ENCODE peak calls at places on chromosome 2, in four cellular contexts. C is HEK293T, Q is HepG2, M is K562. L is an unnamed sample.

GRCh38 chr2:110925479-110925878 is 193.1 kb downstream of the ACOXL start:
- DNase-seq in M (no peak), Q (no peak), C (no peak), L (no peak)

GRCh38 chr2:149686136-149686535 is 98.6 kb upstream of the MMADHC start:
- DNase-seq in C (no peak), Q (no peak), M (no peak), L (no peak)

GRCh38 chr2:36733215-36733614 is 36.7 kb downstream of the VIT start:
- DNase-seq in Q (no peak), C (no peak), M (no peak), L (no peak)

GRCh38 chr2:236051803-236052202 is 116.4 kb downstream of the GBX2 start:
- DNase-seq in M (no peak), Q (no peak), C (no peak), L (no peak)

GRCh38 chr2:19048593-19049264 is 309.7 kb downstream of the OSR1 start:
- DNase-seq in C (no peak), M (no peak), Q (peak), L (no peak)

GRCh38 chr2:73925853-73926492 is 707 bp upstream of the DGUOK start:
- DNase-seq in C (no peak), M (no peak), Q (no peak), L (no peak)

GRCh38 chr2:42331569-42332284 is 29.3 kb downstream of the COX7A2L start:
- DNase-seq in C (no peak), Q (no peak), M (no peak), L (no peak)

GRCh38 chr2:191631754-191632153 is 46.2 kb upstream of the NABP1 start:
- DNase-seq in Q (peak), C (peak), M (no peak), L (no peak)

GRCh38 chr2:219644801-219645480 is 17.5 kb downstream of the SLC4A3 start:
- DNase-seq in C (no peak), Q (no peak), M (no peak), L (no peak)

GRCh38 chr2:186544255-186544675 is 45.6 kb upstream of the ITGAV start:
- DNase-seq in C (no peak), Q (peak), M (no peak), L (no peak)

GRCh38 chr2:88220733-88221132 is 50.6 kb downstream of the THNSL2 start:
- DNase-seq in C (no peak), M (no peak), Q (no peak), L (peak)

GRCh38 chr2:174964404-174964803 is 40.8 kb downstream of the CHN1 start:
- DNase-seq in M (no peak), Q (no peak), C (no peak), L (no peak)

GRCh38 chr2:204019572-204020501 is 83.3 kb downstream of the ICOS start:
- DNase-seq in M (no peak), Q (no peak), C (no peak), L (no peak)

GRCh38 chr2:16200791-16201190 is 260.4 kb downstream of the MYCN start:
- DNase-seq in M (no peak), Q (no peak), C (no peak), L (no peak)
- TF ChIP-seq ELF4 in M (no peak), Q (no peak), C (no peak), L (no peak)

DNA sequence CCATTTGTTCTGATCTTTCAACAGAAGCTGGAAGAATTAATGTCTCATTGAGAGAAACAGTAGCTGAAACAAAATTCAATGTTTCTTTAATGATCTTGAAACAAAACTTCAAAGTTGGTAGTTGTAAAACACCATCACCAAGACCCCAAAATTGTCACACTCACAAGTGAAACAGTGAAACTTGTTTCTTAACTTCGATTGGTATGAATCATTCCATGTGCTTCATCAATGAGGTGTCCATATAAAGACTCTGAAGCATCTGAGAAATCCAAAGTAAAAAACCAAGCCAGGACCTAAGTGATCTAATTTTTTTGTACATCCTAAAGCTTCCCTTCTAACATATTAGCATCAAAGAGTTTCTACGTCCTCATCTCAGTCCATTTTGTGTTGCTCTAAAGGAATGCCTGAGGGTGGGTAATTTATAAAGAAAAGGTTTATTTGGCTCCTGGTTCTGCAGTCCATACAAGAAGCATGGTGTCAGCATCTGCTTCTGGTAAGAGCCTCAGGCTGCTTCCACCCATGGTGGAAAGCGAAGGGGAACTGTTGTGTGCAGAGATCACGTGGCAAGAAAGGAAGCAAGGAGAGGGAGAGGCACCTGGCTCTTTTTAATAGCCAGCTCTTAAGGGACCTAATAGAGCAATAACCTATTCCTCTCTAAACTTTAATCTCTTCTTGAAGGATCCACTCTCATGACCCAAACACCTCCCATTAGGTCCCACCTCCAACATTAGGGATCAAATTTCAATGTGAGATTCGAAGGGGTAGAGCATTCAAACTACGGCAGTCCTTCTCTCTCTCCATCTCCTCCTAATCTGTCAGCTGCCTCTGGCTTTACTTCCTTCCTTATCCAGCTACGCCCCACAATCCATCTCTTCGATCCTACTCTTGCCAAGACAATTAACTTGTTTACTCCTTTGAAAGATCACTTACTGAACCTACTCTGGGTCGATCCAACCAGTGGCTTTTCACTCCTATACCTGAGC is 20.7 kb upstream of the TLK1 start:
- DNase-seq in Q (no peak), M (no peak), C (no peak), L (no peak)
- TF ChIP-seq SP1 in Q (no peak), M (no peak), C (no peak), L (no peak)

GRCh38 chr2:224951723-224952481 is 90.4 kb downstream of the DOCK10 start:
- DNase-seq in M (no peak), C (no peak), Q (no peak), L (no peak)
- TF ChIP-seq ELF4 in M (no peak), C (no peak), Q (no peak), L (no peak)

GRCh38 chr2:226031962-226032441 is 632.5 kb downstream of the NYAP2 start:
- DNase-seq in C (no peak), M (no peak), Q (peak), L (no peak)

GRCh38 chr2:226030369-226031077 is 631.0 kb downstream of the NYAP2 start:
- DNase-seq in M (no peak), C (no peak), Q (peak), L (no peak)

DNA sequence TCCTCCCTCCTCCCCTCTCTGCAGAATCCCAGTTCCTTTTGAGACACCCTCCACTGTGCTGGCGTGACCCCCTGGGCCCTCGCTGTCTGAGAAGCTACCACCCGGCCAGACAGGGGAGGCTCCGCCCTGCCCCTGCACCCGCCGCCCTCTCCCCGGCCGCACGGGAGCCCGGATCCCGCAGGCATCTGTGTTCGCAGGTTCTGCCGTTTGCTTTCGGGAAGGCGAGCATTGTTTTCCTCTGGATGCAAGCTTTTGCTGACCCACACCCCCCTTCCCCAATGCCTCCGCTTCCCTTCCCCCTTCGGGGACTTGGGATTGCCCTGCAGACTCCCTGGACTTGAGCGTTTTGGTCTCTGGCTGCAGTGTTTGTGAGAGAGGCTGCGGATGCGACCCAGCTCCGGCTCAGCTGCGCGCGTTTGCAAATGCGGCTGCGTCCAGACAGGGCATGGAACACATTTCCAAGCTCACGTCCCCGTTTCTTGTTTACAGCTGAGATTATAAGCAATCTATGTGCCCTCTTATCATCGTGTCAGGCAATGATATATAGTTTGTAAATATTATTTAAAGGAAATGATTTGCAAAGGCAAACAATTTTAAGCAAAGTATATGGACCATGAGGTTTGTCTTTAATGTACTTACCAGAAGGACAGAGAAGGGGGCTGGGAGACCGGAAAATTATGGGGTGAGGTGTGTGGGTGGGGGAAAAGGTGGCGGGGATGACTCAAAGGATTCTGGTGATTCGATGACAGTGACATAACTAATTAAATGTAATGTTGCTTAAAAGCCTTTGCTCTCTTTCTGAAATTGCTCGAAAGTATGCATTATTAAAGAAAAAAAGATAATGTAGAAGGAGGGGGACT is 631.8 kb downstream of the NYAP2 start:
- DNase-seq in M (no peak), C (peak), Q (peak), L (peak)
- TF ChIP-seq SP1 in M (no peak), C (no peak), Q (no peak), L (peak)

GRCh38 chr2:222936705-222937104 is 75.9 kb downstream of the ACSL3 start:
- DNase-seq in C (no peak), Q (no peak), M (no peak), L (no peak)

GRCh38 chr2:222941510-222942032 is 80.7 kb downstream of the ACSL3 start:
- DNase-seq in Q (no peak), M (no peak), C (no peak), L (no peak)

GRCh38 chr2:222938327-222938726 is 77.5 kb downstream of the ACSL3 start:
- DNase-seq in C (no peak), M (no peak), Q (no peak), L (no peak)

GRCh38 chr2:222939979-222940378 is 79.1 kb downstream of the ACSL3 start:
- DNase-seq in C (no peak), M (no peak), Q (no peak), L (no peak)

GRCh38 chr2:222939208-222939846 is 78.5 kb downstream of the ACSL3 start:
- DNase-seq in Q (peak), M (peak), C (peak), L (peak)
- TF ChIP-seq ELF4 in Q (no peak), M (no peak), C (no peak), L (no peak)

GRCh38 chr2:224137208-224137607 is 98.1 kb upstream of the SERPINE2 start:
- DNase-seq in C (no peak), M (no peak), Q (no peak), L (no peak)

GRCh38 chr2:224134003-224134734 is 95.1 kb upstream of the SERPINE2 start:
- DNase-seq in Q (no peak), C (no peak), M (no peak), L (no peak)

GRCh38 chr2:224135881-224136280 is 96.8 kb upstream of the SERPINE2 start:
- DNase-seq in C (no peak), Q (no peak), M (no peak), L (no peak)

GRCh38 chr2:224133387-224133786 is 94.3 kb upstream of the SERPINE2 start:
- DNase-seq in Q (no peak), C (no peak), M (no peak), L (no peak)

GRCh38 chr2:224136394-224136793 is 97.3 kb upstream of the SERPINE2 start:
- DNase-seq in M (no peak), Q (no peak), C (no peak), L (no peak)
- TF ChIP-seq SP1 in M (no peak), Q (no peak), C (no peak), L (no peak)

GRCh38 chr2:20067992-20068727 is 16.7 kb upstream of the LAPTM4A start:
- DNase-seq in C (no peak), Q (no peak), M (no peak), L (no peak)
- TF ChIP-seq ELF4 in C (no peak), Q (no peak), M (no peak), L (no peak)

DNA sequence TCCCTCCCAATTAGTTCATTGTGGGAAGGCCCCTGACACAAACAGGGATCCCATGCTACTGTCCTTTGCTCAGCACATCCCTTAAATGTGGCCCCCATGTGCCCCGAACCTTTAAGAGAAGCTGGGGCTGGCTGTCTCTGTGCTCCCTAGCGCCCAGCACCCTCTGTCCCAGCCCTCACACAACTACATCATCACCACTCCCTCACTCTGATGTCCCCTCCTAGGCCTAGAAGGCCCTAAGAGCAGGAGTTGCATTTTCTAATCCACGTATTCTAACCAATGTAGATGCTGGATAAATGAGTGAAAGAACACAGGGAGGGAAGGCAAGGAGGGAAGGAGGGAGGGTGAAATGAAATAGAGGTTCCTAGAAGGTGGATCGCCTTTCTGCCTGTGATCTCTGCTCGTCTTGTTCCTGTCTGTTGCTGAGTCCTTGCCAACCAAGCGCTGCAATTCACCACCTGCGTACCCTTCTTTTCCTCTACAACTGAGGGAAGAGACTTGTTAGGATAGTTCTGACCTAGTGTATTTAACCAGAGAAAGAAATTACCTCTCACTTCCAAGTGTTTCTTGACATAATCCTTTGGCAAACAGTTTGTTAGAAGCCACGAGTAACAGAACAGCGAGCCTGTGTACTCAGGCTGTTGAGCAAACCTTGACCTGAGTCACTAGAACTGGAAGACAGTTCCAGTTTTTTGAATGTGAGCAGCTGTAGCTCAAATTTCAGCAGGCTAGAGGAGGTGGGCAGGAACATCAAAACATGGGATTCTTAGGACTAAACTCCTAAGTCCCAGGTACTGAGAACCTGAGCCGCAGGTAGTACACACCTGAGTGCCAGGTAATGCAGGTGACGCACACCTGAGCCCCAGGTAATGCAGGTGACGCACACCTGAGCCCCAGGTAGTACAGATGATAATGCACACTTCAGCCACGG is 181.5 kb upstream of the ID2 start:
- DNase-seq in M (no peak), Q (peak), C (no peak), L (no peak)
- TF ChIP-seq SP1 in M (no peak), Q (no peak), C (no peak), L (no peak)